ENCODE peak calls at places on chromosomes 3 and 15, in eight cellular contexts. S is left ventricle myocardium inferior, G is GM23248, P is fibroblast of lung, K is A549, V is endothelial cell of umbilical vein, W is mucosa of descending colon, A is body of pancreas. R is an unnamed sample.

GRCh38 chr15:80160570-80161156 is 7.9 kb downstream of the FAH start:
- DNase-seq in S (peak; percentile 43), G (peak; percentile 98), P (peak; percentile 92), K (no peak), V (peak; percentile 77), W (no peak), A (no peak), R (peak; percentile 68)

GRCh38 chr3:29594261-29594660 is 313.4 kb downstream of the RBMS3 start:
- DNase-seq in S (no peak), G (peak; percentile 39), P (peak; percentile 11), K (no peak), V (no peak), W (no peak), A (no peak), R (no peak)

GRCh38 chr3:16515885-16516420 is 2.5 kb upstream of the RFTN1 start:
- DNase-seq in S (no peak), G (no peak), P (no peak), K (no peak), V (no peak), W (no peak), A (no peak), R (no peak)

GRCh38 chr3:154018100-154018696 is 103.0 kb upstream of the ARHGEF26 start:
- DNase-seq in S (no peak), G (peak; percentile 40), P (peak; percentile 2), K (peak; percentile 11), V (peak; percentile 23), W (peak; percentile 18), A (peak; percentile 13), R (no peak)

GRCh38 chr3:125057186-125057850 is 1.5 kb upstream of the HEG1 start:
- DNase-seq in S (no peak), G (peak; percentile 91), P (peak; percentile 90), K (no peak), V (peak; percentile 83), W (no peak), A (no peak), R (no peak)

GRCh38 chr15:75178171-75178937 is 23.3 kb upstream of the C15orf39 start:
- DNase-seq in S (peak; percentile 43), G (peak; percentile 51), P (peak; percentile 6), K (no peak), V (no peak), W (peak; percentile 66), A (no peak), R (no peak)

GRCh38 chr3:12891391-12891984 is 50.1 kb upstream of the RPL32 start:
- DNase-seq in S (no peak), G (no peak), P (no peak), K (no peak), V (no peak), W (no peak), A (no peak), R (no peak)

GRCh38 chr15:95910643-95911212 is 419.8 kb upstream of the NR2F2 start:
- DNase-seq in S (no peak), G (no peak), P (no peak), K (no peak), V (no peak), W (no peak), A (no peak), R (no peak)

GRCh38 chr3:14415501-14415900 is 13.1 kb downstream of the SLC6A6 start:
- DNase-seq in S (no peak), G (peak; percentile 62), P (peak; percentile 55), K (no peak), V (no peak), W (no peak), A (no peak), R (no peak)

GRCh38 chr3:195803309-195803908 is 8.3 kb downstream of the MUC4 start:
- DNase-seq in S (no peak), G (peak; percentile 9), P (no peak), K (no peak), V (no peak), W (peak; percentile 44), A (no peak), R (no peak)

GRCh38 chr15:95259513-95259912 is 1028.2 kb downstream of the MCTP2 start:
- DNase-seq in S (peak; percentile 35), G (peak; percentile 86), P (peak; percentile 72), K (peak; percentile 43), V (peak; percentile 92), W (peak; percentile 34), A (peak; percentile 64), R (peak; percentile 71)

GRCh38 chr3:115822572-115822971 is 199.3 kb downstream of the GAP43 start:
- DNase-seq in S (no peak), G (no peak), P (peak; percentile 54), K (no peak), V (no peak), W (no peak), A (no peak), R (no peak)

GRCh38 chr15:78837543-78837942 is 26.3 kb upstream of the ADAMTS7 start:
- DNase-seq in S (no peak), G (no peak), P (no peak), K (no peak), V (no peak), W (no peak), A (no peak), R (no peak)

DNA sequence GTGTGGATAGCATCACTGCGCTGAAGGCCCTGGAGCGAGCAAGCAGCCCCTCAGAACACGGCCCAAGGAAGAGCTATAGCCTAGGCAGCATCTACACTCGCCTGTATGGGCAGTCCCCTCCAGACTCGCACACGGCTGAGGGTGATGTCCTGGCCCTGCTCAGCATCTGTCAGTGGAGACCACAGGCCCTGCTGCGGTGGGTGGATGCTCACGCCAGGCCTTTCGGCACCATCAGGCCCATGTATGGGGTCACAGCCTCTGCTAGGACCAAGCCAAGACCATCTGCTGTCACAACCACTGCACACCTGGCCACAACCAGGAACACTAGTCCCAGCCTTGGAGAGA is 20.5 kb downstream of the ATRIP start:
- DNase-seq in S (no peak), G (no peak), P (no peak), K (no peak), V (no peak), W (no peak), A (no peak), R (no peak)
- H3K4me3 ChIP-seq in S (peak overlapping the region; percentile 72), G (peak overlapping the region; percentile 73), P (peak overlapping the region; percentile 66), K (no peak overlapping the region), V (peak overlapping the region; percentile 45), W (no peak overlapping the region), A (no peak overlapping the region), R (peak overlapping the region; percentile 57)

GRCh38 chr3:55634345-55634744 is 147.2 kb upstream of the WNT5A start:
- DNase-seq in S (no peak), G (no peak), P (peak; percentile 67), K (no peak), V (no peak), W (no peak), A (no peak), R (no peak)

GRCh38 chr3:55637906-55638635 is 151.0 kb upstream of the WNT5A start:
- DNase-seq in S (no peak), G (peak; percentile 11), P (no peak), K (no peak), V (no peak), W (no peak), A (no peak), R (no peak)

GRCh38 chr3:55633333-55633732 is 146.2 kb upstream of the WNT5A start:
- DNase-seq in S (no peak), G (no peak), P (no peak), K (no peak), V (no peak), W (no peak), A (no peak), R (no peak)

GRCh38 chr3:55639143-55639542 is 152.0 kb upstream of the WNT5A start:
- DNase-seq in S (no peak), G (no peak), P (no peak), K (no peak), V (no peak), W (no peak), A (no peak), R (no peak)

DNA sequence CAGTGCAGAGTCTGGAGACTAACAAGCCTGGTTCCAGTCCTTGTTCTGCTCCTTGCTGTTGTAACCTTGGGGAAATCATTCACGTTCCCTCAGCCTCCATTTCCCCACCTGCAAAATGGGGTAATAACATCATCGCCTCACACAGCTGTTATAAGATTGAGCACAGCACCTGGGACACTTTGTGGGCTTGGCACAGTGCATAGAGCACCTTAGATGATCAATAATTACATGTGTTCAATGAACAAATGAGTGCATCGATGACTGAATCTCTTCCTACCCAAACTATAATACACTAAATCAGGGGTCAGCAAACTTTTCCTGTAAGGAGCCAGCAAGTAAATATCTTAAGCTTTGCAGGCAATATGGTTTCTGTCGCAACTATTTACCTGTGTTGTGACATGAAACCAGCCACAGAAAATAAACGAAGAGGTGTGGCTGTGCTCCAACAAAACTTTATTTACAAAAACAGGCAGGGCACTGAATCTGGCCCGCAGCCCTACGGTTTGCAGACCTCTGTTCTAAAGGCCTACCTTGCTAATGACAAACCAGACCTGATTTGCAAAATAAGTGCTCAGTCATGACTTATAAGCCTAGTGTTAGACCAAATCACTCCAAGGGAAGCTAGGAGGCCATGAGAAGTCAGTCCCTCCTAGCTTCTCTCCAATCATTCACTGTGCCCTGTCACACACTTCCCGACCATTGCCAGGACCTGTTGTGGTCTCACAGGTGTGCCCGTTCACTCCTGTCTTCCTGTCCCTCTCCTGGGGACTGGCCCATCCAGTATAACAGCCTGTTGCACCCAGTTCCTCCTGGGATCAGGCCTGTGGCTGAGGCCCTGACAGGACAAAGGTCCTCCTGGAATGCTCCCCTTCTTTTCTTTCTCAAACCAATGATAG is 149.4 kb upstream of the WNT5A start:
- DNase-seq in S (no peak), G (no peak), P (no peak), K (no peak), V (no peak), W (peak; percentile 41), A (no peak), R (no peak)
- H3K4me1 ChIP-seq in S (no peaks in the 10 kb centered on the region), G (no peaks in the 10 kb centered on the region), P (no peaks in the 10 kb centered on the region), K (no peaks in the 10 kb centered on the region), V (no peaks in the 10 kb centered on the region), W (no peaks in the 10 kb centered on the region), A (no peaks in the 10 kb centered on the region), R (no peaks in the 10 kb centered on the region)

GRCh38 chr3:42906085-42906904 is at the start of gene ZNF662:
- DNase-seq in S (peak; percentile 62), G (peak; percentile 65), P (peak; percentile 30), K (no peak), V (no peak), W (peak; percentile 70), A (peak; percentile 61), R (no peak)
- H3K4me3 ChIP-seq in S (peak within 1 kb of the TSS; percentile 81), G (peak within 1 kb of the TSS; percentile 75), P (peak within 1 kb of the TSS; percentile 28), K (no peak within 1 kb of the TSS), V (no peak within 1 kb of the TSS), W (peak within 1 kb of the TSS; percentile 35), A (peak within 1 kb of the TSS; percentile 67), R (peak within 1 kb of the TSS; percentile 65)

GRCh38 chr3:120417272-120417911 is 33.4 kb downstream of the FSTL1 start:
- DNase-seq in S (peak; percentile 89), G (peak; percentile 97), P (peak; percentile 98), K (peak; percentile 99), V (peak; percentile 100), W (peak; percentile 90), A (peak; percentile 95), R (peak; percentile 96)

GRCh38 chr3:120420360-120420759 is 30.4 kb downstream of the FSTL1 start:
- DNase-seq in S (no peak), G (no peak), P (no peak), K (no peak), V (no peak), W (no peak), A (no peak), R (no peak)

GRCh38 chr3:120419797-120420196 is 31.0 kb downstream of the FSTL1 start:
- DNase-seq in S (peak; percentile 57), G (no peak), P (peak; percentile 49), K (no peak), V (no peak), W (no peak), A (no peak), R (no peak)

GRCh38 chr3:120418446-120418845 is 32.3 kb downstream of the FSTL1 start:
- DNase-seq in S (no peak), G (no peak), P (no peak), K (no peak), V (no peak), W (no peak), A (no peak), R (no peak)

GRCh38 chr3:120418866-120419490 is 31.8 kb downstream of the FSTL1 start:
- DNase-seq in S (peak; percentile 52), G (peak; percentile 54), P (no peak), K (peak; percentile 63), V (peak; percentile 68), W (peak; percentile 57), A (peak; percentile 51), R (no peak)
- H3K4me1 ChIP-seq in S (peaks cover 92% of the 10 kb centered on the region), G (peaks cover 72% of the 10 kb centered on the region), P (peaks cover 26% of the 10 kb centered on the region), K (peaks cover 22% of the 10 kb centered on the region), V (peaks cover 29% of the 10 kb centered on the region), W (peaks cover 7% of the 10 kb centered on the region), A (peaks cover 30% of the 10 kb centered on the region), R (peaks cover 88% of the 10 kb centered on the region)